ENCODE peak calls at places on chromosomes 4 and X, in seven cellular contexts. One of them, this sample, is unnamed.

GRCh38 chr4:87521757-87522374 is 7.3 kb downstream of the SPARCL1 start:
- DNase-seq in GM23338: no peak
- DNase-seq in endothelial cell of umbilical vein: no peak
- DNase-seq in upper lobe of left lung: no peak
- DNase-seq in stomach: no peak
- DNase-seq in suprapubic skin: no peak
- DNase-seq in HCT116: peak
- DNase-seq in this sample: no peak

GRCh38 chr4:87313756-87314155 is 8.9 kb downstream of the HSD17B13 start:
- DNase-seq in GM23338: no peak
- DNase-seq in upper lobe of left lung: no peak
- DNase-seq in endothelial cell of umbilical vein: no peak
- DNase-seq in suprapubic skin: no peak
- DNase-seq in HCT116: no peak
- DNase-seq in stomach: no peak
- DNase-seq in this sample: no peak

GRCh38 chrX:19805054-19805690 is 82.2 kb downstream of the SH3KBP1 start:
- DNase-seq in upper lobe of left lung: no peak
- DNase-seq in GM23338: no peak
- DNase-seq in HCT116: no peak
- DNase-seq in suprapubic skin: no peak
- DNase-seq in endothelial cell of umbilical vein: no peak
- DNase-seq in stomach: no peak
- DNase-seq in this sample: no peak

GRCh38 chrX:140836874-140837273 is 127.3 kb downstream of the LINC00632 start:
- DNase-seq in HCT116: no peak
- DNase-seq in stomach: no peak
- DNase-seq in GM23338: no peak
- DNase-seq in upper lobe of left lung: no peak
- DNase-seq in suprapubic skin: no peak
- DNase-seq in endothelial cell of umbilical vein: no peak
- DNase-seq in this sample: no peak

GRCh38 chr4:94483895-94484294 is 32.2 kb downstream of the PDLIM5 start:
- DNase-seq in upper lobe of left lung: no peak
- DNase-seq in GM23338: no peak
- DNase-seq in stomach: no peak
- DNase-seq in suprapubic skin: no peak
- DNase-seq in endothelial cell of umbilical vein: no peak
- DNase-seq in HCT116: no peak
- DNase-seq in this sample: no peak

GRCh38 chr4:120096508-120097297 is 30.1 kb upstream of the MAD2L1 start:
- DNase-seq in endothelial cell of umbilical vein: no peak
- DNase-seq in upper lobe of left lung: no peak
- DNase-seq in suprapubic skin: no peak
- DNase-seq in GM23338: no peak
- DNase-seq in HCT116: no peak
- DNase-seq in stomach: no peak
- DNase-seq in this sample: no peak

GRCh38 chr4:112418092-112418491 is 97.9 kb downstream of the NEUROG2 start:
- DNase-seq in stomach: no peak
- DNase-seq in HCT116: no peak
- DNase-seq in suprapubic skin: no peak
- DNase-seq in GM23338: peak
- DNase-seq in endothelial cell of umbilical vein: no peak
- DNase-seq in upper lobe of left lung: no peak
- DNase-seq in this sample: no peak

GRCh38 chrX:154317391-154318000 is 21.9 kb downstream of the TKTL1 start:
- DNase-seq in GM23338: peak
- DNase-seq in endothelial cell of umbilical vein: peak
- DNase-seq in stomach: no peak
- DNase-seq in HCT116: no peak
- DNase-seq in suprapubic skin: no peak
- DNase-seq in upper lobe of left lung: no peak
- DNase-seq in this sample: no peak

GRCh38 chr4:98612318-98613250 is 45.8 kb downstream of the TSPAN5 start:
- DNase-seq in endothelial cell of umbilical vein: no peak
- DNase-seq in GM23338: peak
- DNase-seq in HCT116: no peak
- DNase-seq in upper lobe of left lung: peak
- DNase-seq in suprapubic skin: no peak
- DNase-seq in stomach: no peak
- DNase-seq in this sample: no peak

GRCh38 chr4:27514711-27515110 is 654.1 kb downstream of the STIM2 start:
- DNase-seq in stomach: no peak
- DNase-seq in endothelial cell of umbilical vein: no peak
- DNase-seq in upper lobe of left lung: no peak
- DNase-seq in GM23338: no peak
- DNase-seq in suprapubic skin: no peak
- DNase-seq in HCT116: no peak
- DNase-seq in this sample: no peak

GRCh38 chrX:421646-422325 is 35.1 kb upstream of the PPP2R3B start:
- DNase-seq in endothelial cell of umbilical vein: no peak
- DNase-seq in upper lobe of left lung: no peak
- DNase-seq in stomach: no peak
- DNase-seq in GM23338: no peak
- DNase-seq in suprapubic skin: no peak
- DNase-seq in HCT116: no peak
- DNase-seq in this sample: no peak

GRCh38 chr4:77240469-77241066 is 83.6 kb downstream of the CCNG2 start:
- DNase-seq in suprapubic skin: no peak
- DNase-seq in HCT116: peak
- DNase-seq in endothelial cell of umbilical vein: peak
- DNase-seq in upper lobe of left lung: no peak
- DNase-seq in stomach: peak
- DNase-seq in GM23338: peak
- DNase-seq in this sample: peak

GRCh38 chr4:80017125-80017854 is 55.7 kb downstream of the ANTXR2 start:
- DNase-seq in stomach: no peak
- DNase-seq in GM23338: no peak
- DNase-seq in upper lobe of left lung: no peak
- DNase-seq in suprapubic skin: no peak
- DNase-seq in endothelial cell of umbilical vein: peak
- DNase-seq in HCT116: no peak
- DNase-seq in this sample: no peak

GRCh38 chrX:2318371-2318770 is 182.4 kb downstream of the DHRSX start:
- DNase-seq in suprapubic skin: no peak
- DNase-seq in GM23338: no peak
- DNase-seq in endothelial cell of umbilical vein: no peak
- DNase-seq in stomach: no peak
- DNase-seq in upper lobe of left lung: no peak
- DNase-seq in HCT116: no peak
- DNase-seq in this sample: no peak

GRCh38 chrX:74557378-74557777 is 57.0 kb downstream of the RLIM start:
- DNase-seq in GM23338: no peak
- DNase-seq in endothelial cell of umbilical vein: no peak
- DNase-seq in HCT116: no peak
- DNase-seq in stomach: no peak
- DNase-seq in suprapubic skin: no peak
- DNase-seq in upper lobe of left lung: no peak
- DNase-seq in this sample: no peak

GRCh38 chr4:141469392-141469791 is 167.0 kb upstream of the IL15 start:
- DNase-seq in GM23338: no peak
- DNase-seq in stomach: no peak
- DNase-seq in HCT116: no peak
- DNase-seq in endothelial cell of umbilical vein: no peak
- DNase-seq in upper lobe of left lung: no peak
- DNase-seq in suprapubic skin: no peak
- DNase-seq in this sample: no peak

GRCh38 chr4:53059253-53059652 is 197.1 kb downstream of the RASL11B start:
- DNase-seq in suprapubic skin: no peak
- DNase-seq in GM23338: no peak
- DNase-seq in upper lobe of left lung: no peak
- DNase-seq in stomach: no peak
- DNase-seq in HCT116: no peak
- DNase-seq in endothelial cell of umbilical vein: no peak
- DNase-seq in this sample: no peak

GRCh38 chr4:140579278-140579677 is 10.5 kb upstream of the UCP1 start:
- DNase-seq in endothelial cell of umbilical vein: no peak
- DNase-seq in stomach: no peak
- DNase-seq in HCT116: no peak
- DNase-seq in suprapubic skin: no peak
- DNase-seq in GM23338: peak
- DNase-seq in upper lobe of left lung: peak
- DNase-seq in this sample: no peak

GRCh38 chrX:154542723-154543424 is 3.8 kb downstream of the G6PD start:
- DNase-seq in stomach: no peak
- DNase-seq in endothelial cell of umbilical vein: no peak
- DNase-seq in upper lobe of left lung: no peak
- DNase-seq in HCT116: no peak
- DNase-seq in suprapubic skin: no peak
- DNase-seq in GM23338: no peak
- DNase-seq in this sample: no peak

GRCh38 chr4:78765607-78766006 is 10.5 kb upstream of the BMP2K start:
- DNase-seq in GM23338: no peak
- DNase-seq in HCT116: no peak
- DNase-seq in suprapubic skin: no peak
- DNase-seq in stomach: no peak
- DNase-seq in endothelial cell of umbilical vein: no peak
- DNase-seq in upper lobe of left lung: no peak
- DNase-seq in this sample: no peak

GRCh38 chr4:78099058-78099457 is 41.9 kb downstream of the FRAS1 start:
- DNase-seq in suprapubic skin: no peak
- DNase-seq in HCT116: no peak
- DNase-seq in endothelial cell of umbilical vein: no peak
- DNase-seq in GM23338: no peak
- DNase-seq in upper lobe of left lung: no peak
- DNase-seq in stomach: no peak
- DNase-seq in this sample: no peak

GRCh38 chr4:112214397-112215264 is 17.0 kb upstream of the AP1AR start:
- DNase-seq in GM23338: peak
- DNase-seq in suprapubic skin: no peak
- DNase-seq in upper lobe of left lung: no peak
- DNase-seq in HCT116: peak
- DNase-seq in stomach: no peak
- DNase-seq in endothelial cell of umbilical vein: peak
- DNase-seq in this sample: no peak

GRCh38 chrX:87583679-87584078 is 66.1 kb downstream of the KLHL4 start:
- DNase-seq in HCT116: no peak
- DNase-seq in upper lobe of left lung: no peak
- DNase-seq in GM23338: peak
- DNase-seq in endothelial cell of umbilical vein: peak
- DNase-seq in stomach: peak
- DNase-seq in suprapubic skin: no peak
- DNase-seq in this sample: no peak

GRCh38 chr4:72564184-72564583 is 4.8 kb downstream of the ADAMTS3 start:
- DNase-seq in stomach: no peak
- DNase-seq in GM23338: no peak
- DNase-seq in upper lobe of left lung: no peak
- DNase-seq in endothelial cell of umbilical vein: no peak
- DNase-seq in HCT116: no peak
- DNase-seq in suprapubic skin: no peak
- DNase-seq in this sample: no peak

GRCh38 chr4:169229571-169230028 is 41.2 kb downstream of the SH3RF1 start:
- DNase-seq in HCT116: peak
- DNase-seq in upper lobe of left lung: no peak
- DNase-seq in endothelial cell of umbilical vein: peak
- DNase-seq in suprapubic skin: no peak
- DNase-seq in GM23338: no peak
- DNase-seq in stomach: no peak
- DNase-seq in this sample: no peak
- TF ChIP-seq POLR2AphosphoS5 in HCT116: peak
- TF ChIP-seq POLR2AphosphoS5 in upper lobe of left lung: no peak
- TF ChIP-seq POLR2AphosphoS5 in endothelial cell of umbilical vein: peak
- TF ChIP-seq POLR2AphosphoS5 in suprapubic skin: no peak
- TF ChIP-seq POLR2AphosphoS5 in GM23338: no peak
- TF ChIP-seq POLR2AphosphoS5 in stomach: peak
- TF ChIP-seq POLR2AphosphoS5 in this sample: no peak

GRCh38 chr4:167713756-167714155 is 378.6 kb upstream of the ANXA10 start:
- DNase-seq in HCT116: no peak
- DNase-seq in endothelial cell of umbilical vein: no peak
- DNase-seq in stomach: no peak
- DNase-seq in suprapubic skin: no peak
- DNase-seq in upper lobe of left lung: no peak
- DNase-seq in GM23338: no peak
- DNase-seq in this sample: no peak

GRCh38 chr4:167717495-167717894 is 374.8 kb upstream of the ANXA10 start:
- DNase-seq in stomach: no peak
- DNase-seq in HCT116: no peak
- DNase-seq in GM23338: no peak
- DNase-seq in upper lobe of left lung: no peak
- DNase-seq in endothelial cell of umbilical vein: no peak
- DNase-seq in suprapubic skin: no peak
- DNase-seq in this sample: no peak

DNA sequence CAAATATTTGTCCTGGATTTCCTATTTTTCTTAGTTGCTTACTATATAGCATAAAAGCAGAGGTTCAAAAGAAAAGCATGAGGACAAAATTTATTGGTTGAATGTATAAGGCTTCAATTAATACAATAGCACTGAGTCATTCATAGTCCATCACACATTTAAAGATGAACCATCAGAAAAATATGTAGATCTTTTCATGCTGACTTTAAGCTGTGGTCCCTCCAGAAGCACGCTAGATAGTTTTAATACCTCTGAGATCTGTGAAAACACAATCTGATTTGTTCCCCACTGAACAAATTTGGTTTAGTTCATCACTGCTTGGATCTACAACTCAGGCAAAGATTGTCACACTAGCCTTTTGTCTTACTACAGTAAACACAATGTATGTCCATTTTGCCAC is 377.2 kb upstream of the ANXA10 start:
- DNase-seq in stomach: no peak
- DNase-seq in HCT116: no peak
- DNase-seq in suprapubic skin: no peak
- DNase-seq in GM23338: no peak
- DNase-seq in endothelial cell of umbilical vein: no peak
- DNase-seq in upper lobe of left lung: no peak
- DNase-seq in this sample: no peak
- TF ChIP-seq POLR2AphosphoS5 in stomach: no peak
- TF ChIP-seq POLR2AphosphoS5 in HCT116: no peak
- TF ChIP-seq POLR2AphosphoS5 in suprapubic skin: no peak
- TF ChIP-seq POLR2AphosphoS5 in GM23338: no peak
- TF ChIP-seq POLR2AphosphoS5 in endothelial cell of umbilical vein: no peak
- TF ChIP-seq POLR2AphosphoS5 in upper lobe of left lung: no peak
- TF ChIP-seq POLR2AphosphoS5 in this sample: no peak

DNA sequence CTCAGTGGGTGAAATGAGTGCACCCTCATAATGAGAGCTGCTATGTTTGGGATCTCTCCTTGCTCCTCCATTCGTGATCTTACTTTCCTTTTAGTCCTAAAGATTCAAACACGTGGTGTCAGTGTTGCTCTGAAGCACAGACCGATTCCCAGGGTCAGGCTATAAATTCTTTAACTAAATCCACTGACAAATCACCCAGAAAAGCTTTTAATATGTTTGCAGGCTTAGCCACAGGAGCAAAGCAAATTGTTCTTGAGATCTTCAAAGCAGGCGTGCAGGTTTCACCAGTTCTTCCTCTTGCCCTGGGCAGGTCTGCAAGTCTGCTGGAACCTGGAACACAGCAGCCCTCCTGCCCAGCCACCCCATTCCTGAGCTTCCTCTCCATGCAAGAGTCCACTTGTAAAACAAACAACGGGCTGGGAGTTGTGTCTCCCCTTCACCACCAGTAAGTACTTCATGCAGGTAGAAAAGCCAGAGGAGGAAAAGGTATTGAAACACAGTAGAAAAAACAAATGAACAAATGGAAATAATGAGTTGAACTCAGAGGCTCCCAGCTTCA is 70.1 kb upstream of the ENPP6 start:
- DNase-seq in suprapubic skin: no peak
- DNase-seq in upper lobe of left lung: no peak
- DNase-seq in GM23338: peak
- DNase-seq in endothelial cell of umbilical vein: peak
- DNase-seq in HCT116: no peak
- DNase-seq in stomach: peak
- DNase-seq in this sample: no peak
- TF ChIP-seq POLR2AphosphoS5 in suprapubic skin: no peak
- TF ChIP-seq POLR2AphosphoS5 in upper lobe of left lung: no peak
- TF ChIP-seq POLR2AphosphoS5 in GM23338: no peak
- TF ChIP-seq POLR2AphosphoS5 in endothelial cell of umbilical vein: no peak
- TF ChIP-seq POLR2AphosphoS5 in HCT116: no peak
- TF ChIP-seq POLR2AphosphoS5 in stomach: peak
- TF ChIP-seq POLR2AphosphoS5 in this sample: no peak

GRCh38 chrX:129793604-129794191 is 13.9 kb downstream of the SASH3 start:
- DNase-seq in stomach: no peak
- DNase-seq in endothelial cell of umbilical vein: no peak
- DNase-seq in GM23338: no peak
- DNase-seq in suprapubic skin: no peak
- DNase-seq in upper lobe of left lung: peak
- DNase-seq in HCT116: no peak
- DNase-seq in this sample: no peak
- TF ChIP-seq POLR2AphosphoS5 in stomach: no peak
- TF ChIP-seq POLR2AphosphoS5 in endothelial cell of umbilical vein: no peak
- TF ChIP-seq POLR2AphosphoS5 in GM23338: no peak
- TF ChIP-seq POLR2AphosphoS5 in suprapubic skin: no peak
- TF ChIP-seq POLR2AphosphoS5 in upper lobe of left lung: no peak
- TF ChIP-seq POLR2AphosphoS5 in HCT116: no peak
- TF ChIP-seq POLR2AphosphoS5 in this sample: no peak

This sample was measured in GM12891.